ENCODE peak calls at places on chromosome 5, in ten cellular contexts. One of them, this sample, is unnamed.

GRCh38 chr5:176693477-176693851 is 46.2 kb downstream of the TSPAN17 start:
- DNase-seq in breast epithelium: no peak
- DNase-seq in transverse colon: peak; percentile 48
- DNase-seq in upper lobe of left lung: no peak
- DNase-seq in stomach: peak; percentile 30
- DNase-seq in endothelial cell of umbilical vein: no peak
- DNase-seq in prostate gland: no peak
- DNase-seq in spleen: no peak
- DNase-seq in sigmoid colon: no peak
- DNase-seq in GM12878: no peak
- DNase-seq in this sample: no peak

GRCh38 chr5:135602882-135603721 is 24.3 kb upstream of the CXCL14 start:
- DNase-seq in breast epithelium: peak; percentile 10
- DNase-seq in transverse colon: no peak
- DNase-seq in upper lobe of left lung: peak; percentile 48
- DNase-seq in stomach: no peak
- DNase-seq in endothelial cell of umbilical vein: no peak
- DNase-seq in prostate gland: no peak
- DNase-seq in spleen: no peak
- DNase-seq in sigmoid colon: no peak
- DNase-seq in GM12878: no peak
- DNase-seq in this sample: peak; percentile 78

GRCh38 chr5:60339691-60340191 is 360.2 kb downstream of the DEPDC1B start:
- DNase-seq in breast epithelium: peak; percentile 40
- DNase-seq in transverse colon: no peak
- DNase-seq in upper lobe of left lung: no peak
- DNase-seq in stomach: no peak
- DNase-seq in endothelial cell of umbilical vein: no peak
- DNase-seq in prostate gland: no peak
- DNase-seq in spleen: no peak
- DNase-seq in sigmoid colon: peak; percentile 72
- DNase-seq in GM12878: no peak
- DNase-seq in this sample: no peak

GRCh38 chr5:150658699-150659265 is 2.3 kb upstream of the MYOZ3 start:
- DNase-seq in breast epithelium: no peak
- DNase-seq in transverse colon: no peak
- DNase-seq in upper lobe of left lung: no peak
- DNase-seq in stomach: no peak
- DNase-seq in endothelial cell of umbilical vein: peak; percentile 26
- DNase-seq in prostate gland: no peak
- DNase-seq in spleen: no peak
- DNase-seq in sigmoid colon: peak; percentile 56
- DNase-seq in GM12878: no peak
- DNase-seq in this sample: no peak

GRCh38 chr5:94777163-94777885 is 158.9 kb downstream of the SLF1 start:
- DNase-seq in breast epithelium: no peak
- DNase-seq in transverse colon: no peak
- DNase-seq in upper lobe of left lung: no peak
- DNase-seq in stomach: no peak
- DNase-seq in endothelial cell of umbilical vein: no peak
- DNase-seq in prostate gland: no peak
- DNase-seq in spleen: no peak
- DNase-seq in sigmoid colon: no peak
- DNase-seq in GM12878: no peak
- DNase-seq in this sample: no peak

GRCh38 chr5:156402387-156402921 is 75.5 kb downstream of the SGCD start:
- DNase-seq in breast epithelium: no peak
- DNase-seq in transverse colon: peak; percentile 33
- DNase-seq in upper lobe of left lung: no peak
- DNase-seq in stomach: no peak
- DNase-seq in endothelial cell of umbilical vein: no peak
- DNase-seq in prostate gland: no peak
- DNase-seq in spleen: no peak
- DNase-seq in sigmoid colon: no peak
- DNase-seq in GM12878: peak; percentile 87
- DNase-seq in this sample: no peak

GRCh38 chr5:119353213-119353612 is 2.6 kb upstream of the TNFAIP8 start:
- DNase-seq in breast epithelium: no peak
- DNase-seq in transverse colon: no peak
- DNase-seq in upper lobe of left lung: no peak
- DNase-seq in stomach: no peak
- DNase-seq in endothelial cell of umbilical vein: no peak
- DNase-seq in prostate gland: no peak
- DNase-seq in spleen: no peak
- DNase-seq in sigmoid colon: no peak
- DNase-seq in GM12878: no peak
- DNase-seq in this sample: no peak

GRCh38 chr5:59034498-59035186 is 451.8 kb downstream of the RAB3C start:
- DNase-seq in breast epithelium: no peak
- DNase-seq in transverse colon: no peak
- DNase-seq in upper lobe of left lung: no peak
- DNase-seq in stomach: no peak
- DNase-seq in endothelial cell of umbilical vein: peak; percentile 39
- DNase-seq in prostate gland: peak; percentile 19
- DNase-seq in spleen: no peak
- DNase-seq in sigmoid colon: no peak
- DNase-seq in GM12878: no peak
- DNase-seq in this sample: no peak

GRCh38 chr5:112228672-112229071 is 190.4 kb downstream of the EPB41L4A start:
- DNase-seq in breast epithelium: peak; percentile 77
- DNase-seq in transverse colon: peak; percentile 88
- DNase-seq in upper lobe of left lung: no peak
- DNase-seq in stomach: peak; percentile 95
- DNase-seq in endothelial cell of umbilical vein: peak; percentile 69
- DNase-seq in prostate gland: peak; percentile 87
- DNase-seq in spleen: no peak
- DNase-seq in sigmoid colon: peak; percentile 68
- DNase-seq in GM12878: no peak
- DNase-seq in this sample: no peak

GRCh38 chr5:118808441-118808840 is 179.9 kb downstream of the DTWD2 start:
- DNase-seq in breast epithelium: no peak
- DNase-seq in transverse colon: no peak
- DNase-seq in upper lobe of left lung: no peak
- DNase-seq in stomach: no peak
- DNase-seq in endothelial cell of umbilical vein: no peak
- DNase-seq in prostate gland: no peak
- DNase-seq in spleen: no peak
- DNase-seq in sigmoid colon: no peak
- DNase-seq in GM12878: no peak
- DNase-seq in this sample: no peak

GRCh38 chr5:113027431-113027830 is 50.8 kb downstream of the DCP2 start:
- DNase-seq in breast epithelium: no peak
- DNase-seq in transverse colon: no peak
- DNase-seq in upper lobe of left lung: no peak
- DNase-seq in stomach: no peak
- DNase-seq in endothelial cell of umbilical vein: no peak
- DNase-seq in prostate gland: no peak
- DNase-seq in spleen: no peak
- DNase-seq in sigmoid colon: no peak
- DNase-seq in GM12878: no peak
- DNase-seq in this sample: no peak

GRCh38 chr5:96195053-96195452 is 233.4 kb upstream of the ELL2 start:
- DNase-seq in breast epithelium: no peak
- DNase-seq in transverse colon: no peak
- DNase-seq in upper lobe of left lung: no peak
- DNase-seq in stomach: no peak
- DNase-seq in endothelial cell of umbilical vein: no peak
- DNase-seq in prostate gland: no peak
- DNase-seq in spleen: no peak
- DNase-seq in sigmoid colon: no peak
- DNase-seq in GM12878: no peak
- DNase-seq in this sample: no peak

GRCh38 chr5:35803221-35803651 is 53.5 kb upstream of the IL7R start:
- DNase-seq in breast epithelium: no peak
- DNase-seq in transverse colon: no peak
- DNase-seq in upper lobe of left lung: no peak
- DNase-seq in stomach: no peak
- DNase-seq in endothelial cell of umbilical vein: peak; percentile 71
- DNase-seq in prostate gland: no peak
- DNase-seq in spleen: no peak
- DNase-seq in sigmoid colon: peak; percentile 66
- DNase-seq in GM12878: no peak
- DNase-seq in this sample: no peak

GRCh38 chr5:158812381-158812780 is 287.3 kb downstream of the EBF1 start:
- DNase-seq in breast epithelium: no peak
- DNase-seq in transverse colon: peak; percentile 25
- DNase-seq in upper lobe of left lung: no peak
- DNase-seq in stomach: no peak
- DNase-seq in endothelial cell of umbilical vein: peak; percentile 13
- DNase-seq in prostate gland: no peak
- DNase-seq in spleen: peak; percentile 91
- DNase-seq in sigmoid colon: peak; percentile 73
- DNase-seq in GM12878: peak; percentile 51
- DNase-seq in this sample: no peak

GRCh38 chr5:119343766-119344165 is 12.1 kb upstream of the TNFAIP8 start:
- DNase-seq in breast epithelium: no peak
- DNase-seq in transverse colon: no peak
- DNase-seq in upper lobe of left lung: no peak
- DNase-seq in stomach: no peak
- DNase-seq in endothelial cell of umbilical vein: no peak
- DNase-seq in prostate gland: no peak
- DNase-seq in spleen: no peak
- DNase-seq in sigmoid colon: no peak
- DNase-seq in GM12878: peak; percentile 51
- DNase-seq in this sample: no peak

DNA sequence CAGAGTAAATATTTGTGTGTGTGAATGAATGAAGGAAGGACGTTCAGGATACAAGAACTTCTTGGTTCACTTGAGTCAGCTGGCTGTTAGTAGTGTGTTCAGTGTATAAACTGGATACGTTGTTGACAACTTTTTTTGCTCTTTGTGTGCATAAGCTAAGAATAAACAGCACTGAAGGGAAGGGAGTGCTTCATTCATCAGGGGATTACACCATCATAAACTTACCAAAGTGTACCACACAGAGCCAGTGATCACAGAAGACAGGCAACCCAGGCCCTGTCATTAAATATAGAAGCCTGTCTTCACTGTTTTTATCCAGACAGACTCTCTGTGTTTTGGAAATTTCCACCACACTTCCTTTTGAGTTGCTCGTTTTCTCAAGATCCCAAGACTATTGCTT is 55.5 kb upstream of the MEF2C start:
- DNase-seq in breast epithelium: no peak
- DNase-seq in transverse colon: no peak
- DNase-seq in upper lobe of left lung: no peak
- DNase-seq in stomach: no peak
- DNase-seq in endothelial cell of umbilical vein: no peak
- DNase-seq in prostate gland: no peak
- DNase-seq in spleen: no peak
- DNase-seq in sigmoid colon: no peak
- DNase-seq in GM12878: no peak
- DNase-seq in this sample: no peak
- TF ChIP-seq POLR2A in breast epithelium: no peak
- TF ChIP-seq POLR2A in transverse colon: no peak
- TF ChIP-seq POLR2A in upper lobe of left lung: no peak
- TF ChIP-seq POLR2A in stomach: no peak
- TF ChIP-seq POLR2A in endothelial cell of umbilical vein: no peak
- TF ChIP-seq POLR2A in prostate gland: no peak
- TF ChIP-seq POLR2A in spleen: no peak
- TF ChIP-seq POLR2A in sigmoid colon: no peak
- TF ChIP-seq POLR2A in GM12878: no peak
- TF ChIP-seq POLR2A in this sample: no peak

GRCh38 chr5:38824821-38825220 is 21.0 kb upstream of the OSMR start:
- DNase-seq in breast epithelium: no peak
- DNase-seq in transverse colon: no peak
- DNase-seq in upper lobe of left lung: no peak
- DNase-seq in stomach: no peak
- DNase-seq in endothelial cell of umbilical vein: no peak
- DNase-seq in prostate gland: no peak
- DNase-seq in spleen: no peak
- DNase-seq in sigmoid colon: no peak
- DNase-seq in GM12878: no peak
- DNase-seq in this sample: no peak

GRCh38 chr5:38830521-38831051 is 15.2 kb upstream of the OSMR start:
- DNase-seq in breast epithelium: no peak
- DNase-seq in transverse colon: no peak
- DNase-seq in upper lobe of left lung: no peak
- DNase-seq in stomach: no peak
- DNase-seq in endothelial cell of umbilical vein: no peak
- DNase-seq in prostate gland: no peak
- DNase-seq in spleen: no peak
- DNase-seq in sigmoid colon: no peak
- DNase-seq in GM12878: no peak
- DNase-seq in this sample: no peak

GRCh38 chr5:38831117-38831516 is 14.7 kb upstream of the OSMR start:
- DNase-seq in breast epithelium: no peak
- DNase-seq in transverse colon: no peak
- DNase-seq in upper lobe of left lung: no peak
- DNase-seq in stomach: no peak
- DNase-seq in endothelial cell of umbilical vein: no peak
- DNase-seq in prostate gland: no peak
- DNase-seq in spleen: no peak
- DNase-seq in sigmoid colon: no peak
- DNase-seq in GM12878: no peak
- DNase-seq in this sample: no peak

GRCh38 chr5:38825494-38825893 is 20.3 kb upstream of the OSMR start:
- DNase-seq in breast epithelium: no peak
- DNase-seq in transverse colon: no peak
- DNase-seq in upper lobe of left lung: no peak
- DNase-seq in stomach: no peak
- DNase-seq in endothelial cell of umbilical vein: no peak
- DNase-seq in prostate gland: no peak
- DNase-seq in spleen: no peak
- DNase-seq in sigmoid colon: no peak
- DNase-seq in GM12878: no peak
- DNase-seq in this sample: no peak

GRCh38 chr5:38827525-38827924 is 18.3 kb upstream of the OSMR start:
- DNase-seq in breast epithelium: no peak
- DNase-seq in transverse colon: no peak
- DNase-seq in upper lobe of left lung: no peak
- DNase-seq in stomach: no peak
- DNase-seq in endothelial cell of umbilical vein: no peak
- DNase-seq in prostate gland: no peak
- DNase-seq in spleen: no peak
- DNase-seq in sigmoid colon: no peak
- DNase-seq in GM12878: no peak
- DNase-seq in this sample: no peak
- H3K27ac ChIP-seq in breast epithelium: no peak overlapping the region
- H3K27ac ChIP-seq in transverse colon: no peak overlapping the region
- H3K27ac ChIP-seq in upper lobe of left lung: no peak overlapping the region
- H3K27ac ChIP-seq in stomach: no peak overlapping the region
- H3K27ac ChIP-seq in endothelial cell of umbilical vein: no peak overlapping the region
- H3K27ac ChIP-seq in prostate gland: no peak overlapping the region
- H3K27ac ChIP-seq in spleen: no peak overlapping the region
- H3K27ac ChIP-seq in sigmoid colon: no peak overlapping the region
- H3K27ac ChIP-seq in GM12878: no peak overlapping the region
- H3K27ac ChIP-seq in this sample: no peak overlapping the region

GRCh38 chr5:67998709-67999251 is 216.8 kb upstream of the PIK3R1 start:
- DNase-seq in breast epithelium: peak; percentile 29
- DNase-seq in transverse colon: peak; percentile 50
- DNase-seq in upper lobe of left lung: no peak
- DNase-seq in stomach: no peak
- DNase-seq in endothelial cell of umbilical vein: peak; percentile 82
- DNase-seq in prostate gland: peak; percentile 83
- DNase-seq in spleen: peak; percentile 80
- DNase-seq in sigmoid colon: peak; percentile 81
- DNase-seq in GM12878: no peak
- DNase-seq in this sample: peak; percentile 85
- TF ChIP-seq POLR2AphosphoS5 in breast epithelium: peak; percentile 41
- TF ChIP-seq POLR2AphosphoS5 in transverse colon: no peak
- TF ChIP-seq POLR2AphosphoS5 in upper lobe of left lung: peak; percentile 87
- TF ChIP-seq POLR2AphosphoS5 in stomach: no peak
- TF ChIP-seq POLR2AphosphoS5 in endothelial cell of umbilical vein: peak; percentile 82
- TF ChIP-seq POLR2AphosphoS5 in prostate gland: peak; percentile 91
- TF ChIP-seq POLR2AphosphoS5 in spleen: peak; percentile 74
- TF ChIP-seq POLR2AphosphoS5 in sigmoid colon: peak; percentile 74
- TF ChIP-seq POLR2AphosphoS5 in GM12878: no peak
- TF ChIP-seq POLR2AphosphoS5 in this sample: no peak

GRCh38 chr5:6632931-6633468 is at the start of the genes NSUN2 and SRD5A1:
- DNase-seq in breast epithelium: peak; percentile 87
- DNase-seq in transverse colon: peak; percentile 94
- DNase-seq in upper lobe of left lung: peak; percentile 99
- DNase-seq in stomach: peak; percentile 94
- DNase-seq in endothelial cell of umbilical vein: peak; percentile 92
- DNase-seq in prostate gland: peak; percentile 89
- DNase-seq in spleen: peak; percentile 99
- DNase-seq in sigmoid colon: peak; percentile 95
- DNase-seq in GM12878: peak; percentile 71
- DNase-seq in this sample: peak; percentile 93
- TF ChIP-seq POLR2A in breast epithelium: peak; percentile 24
- TF ChIP-seq POLR2A in transverse colon: peak; percentile 55
- TF ChIP-seq POLR2A in upper lobe of left lung: peak; percentile 69
- TF ChIP-seq POLR2A in stomach: no peak
- TF ChIP-seq POLR2A in endothelial cell of umbilical vein: peak; percentile 67
- TF ChIP-seq POLR2A in prostate gland: no peak
- TF ChIP-seq POLR2A in spleen: no peak
- TF ChIP-seq POLR2A in sigmoid colon: peak; percentile 41
- TF ChIP-seq POLR2A in GM12878: peak; percentile 93
- TF ChIP-seq POLR2A in this sample: peak; percentile 4